ENCODE peak calls at places on chromosomes 2 and 18, in seven cellular contexts. M is GM06990, E is kidney, N is neural progenitor cell, R is K562, P is brain microvascular endothelial cell, T is cardiac muscle cell. Y is an unnamed sample. For H3K36me3, the result is how much of the 10 kb centered on the place peaks cover.

GRCh38 chr2:70367722-70368323 is 66.0 kb upstream of the FAM136A start:
- DNase-seq in M (no peak), E (no peak), N (peak), R (no peak), P (no peak), T (no peak), Y (no peak)

GRCh38 chr18:45049548-45050307 is 369.0 kb downstream of the SETBP1 start:
- DNase-seq in M (no peak), E (no peak), N (no peak), R (no peak), P (no peak), T (no peak), Y (no peak)

GRCh38 chr2:235000426-235001236 is 48.8 kb downstream of the SH3BP4 start:
- DNase-seq in M (no peak), E (peak), N (no peak), R (no peak), P (no peak), T (no peak), Y (peak)

GRCh38 chr2:217553202-217553601 is 449.6 kb downstream of the TNS1 start:
- DNase-seq in M (no peak), E (no peak), N (no peak), R (no peak), P (no peak), T (no peak), Y (no peak)

GRCh38 chr18:31497711-31498449 is at the start of gene DSG2:
- DNase-seq in M (peak), E (peak), N (peak), R (peak), P (no peak), T (peak), Y (peak)

GRCh38 chr2:213220967-213221603 is 63.2 kb upstream of the SPAG16 start:
- DNase-seq in M (no peak), E (no peak), N (no peak), R (no peak), P (no peak), T (no peak), Y (no peak)

GRCh38 chr2:25594991-25595390 is 78.4 kb downstream of the DTNB start:
- DNase-seq in M (no peak), E (no peak), N (no peak), R (no peak), P (no peak), T (no peak), Y (no peak)

GRCh38 chr18:35808796-35809195 is 163.7 kb upstream of the RMP24 start:
- DNase-seq in M (no peak), E (no peak), N (no peak), R (no peak), P (no peak), T (no peak), Y (no peak)

GRCh38 chr2:152962446-152962845 is 244.0 kb downstream of the ARL6IP6 start:
- DNase-seq in M (no peak), E (no peak), N (no peak), R (no peak), P (no peak), T (no peak), Y (no peak)

GRCh38 chr2:219157396-219157795 is 3.2 kb downstream of the NHEJ1 start:
- DNase-seq in M (no peak), E (no peak), N (peak), R (no peak), P (no peak), T (no peak), Y (no peak)

GRCh38 chr2:9738718-9739496 is 104.4 kb upstream of the TAF1B start:
- DNase-seq in M (peak), E (no peak), N (no peak), R (no peak), P (peak), T (no peak), Y (no peak)

GRCh38 chr18:364221-364620 is 96.4 kb upstream of the THOC1 start:
- DNase-seq in M (no peak), E (no peak), N (no peak), R (no peak), P (no peak), T (no peak), Y (no peak)

GRCh38 chr2:121888189-121888557 is 132.7 kb downstream of the TSN start:
- DNase-seq in M (no peak), E (no peak), N (no peak), R (peak), P (no peak), T (peak), Y (no peak)

GRCh38 chr2:70978388-70979357 is at the start of gene ANKRD53:
- DNase-seq in M (peak), E (peak), N (peak), R (no peak), P (no peak), T (peak), Y (no peak)

GRCh38 chr2:55587-56448 is 9.5 kb upstream of the FAM110C start:
- DNase-seq in M (no peak), E (no peak), N (no peak), R (no peak), P (no peak), T (no peak), Y (no peak)

GRCh38 chr2:58535182-58535581 is 294.1 kb upstream of the FANCL start:
- DNase-seq in M (no peak), E (no peak), N (peak), R (no peak), P (no peak), T (peak), Y (no peak)

GRCh38 chr2:159095813-159096212 is 127.4 kb downstream of the TANC1 start:
- DNase-seq in M (no peak), E (no peak), N (no peak), R (no peak), P (no peak), T (no peak), Y (no peak)

GRCh38 chr2:85390941-85391669 is 19.1 kb downstream of the CAPG start:
- DNase-seq in M (peak), E (no peak), N (peak), R (peak), P (no peak), T (peak), Y (peak)

GRCh38 chr18:64017870-64018269 is 48.0 kb downstream of the SERPINB8 start:
- DNase-seq in M (no peak), E (no peak), N (peak), R (no peak), P (no peak), T (peak), Y (no peak)

GRCh38 chr2:191636235-191636543 is 41.7 kb upstream of the NABP1 start:
- DNase-seq in M (no peak), E (no peak), N (no peak), R (no peak), P (peak), T (no peak), Y (no peak)

GRCh38 chr2:45698538-45698937 is 47.1 kb downstream of the PRKCE start:
- DNase-seq in M (no peak), E (no peak), N (no peak), R (no peak), P (no peak), T (no peak), Y (peak)

GRCh38 chr2:1153959-1154358 is 203.3 kb downstream of the SNTG2 start:
- DNase-seq in M (no peak), E (no peak), N (no peak), R (no peak), P (no peak), T (no peak), Y (no peak)

GRCh38 chr2:231717281-231718180 is 9.2 kb downstream of the PTMA start:
- DNase-seq in M (peak), E (peak), N (no peak), R (peak), P (peak), T (no peak), Y (peak)

GRCh38 chr2:236857781-236858180 is 227.9 kb upstream of the COPS8 start:
- DNase-seq in M (no peak), E (no peak), N (no peak), R (no peak), P (no peak), T (no peak), Y (no peak)

GRCh38 chr2:64608867-64609228 is 44.9 kb downstream of the SERTAD2 start:
- DNase-seq in M (no peak), E (peak), N (no peak), R (no peak), P (no peak), T (no peak), Y (no peak)

GRCh38 chr2:135072125-135072997 is 20.3 kb downstream of the RAB3GAP1 start:
- DNase-seq in M (no peak), E (no peak), N (peak), R (no peak), P (no peak), T (no peak), Y (no peak)

GRCh38 chr2:23826079-23826478 is 100.8 kb downstream of the ATAD2B start:
- DNase-seq in M (no peak), E (no peak), N (no peak), R (no peak), P (no peak), T (no peak), Y (no peak)

GRCh38 chr18:27005589-27005988 is 140.1 kb upstream of the AQP4 start:
- DNase-seq in M (no peak), E (no peak), N (peak), R (no peak), P (no peak), T (peak), Y (no peak)

GRCh38 chr2:45802739-45803138 is 151.3 kb downstream of the PRKCE start:
- DNase-seq in M (no peak), E (no peak), N (no peak), R (no peak), P (no peak), T (no peak), Y (no peak)

GRCh38 chr18:22710628-22711380 is 222.3 kb upstream of the RBBP8 start:
- DNase-seq in M (no peak), E (peak), N (peak), R (no peak), P (peak), T (peak), Y (no peak)

GRCh38 chr18:9597609-9598008 is 16.8 kb downstream of the PPP4R1 start:
- DNase-seq in M (no peak), E (no peak), N (no peak), R (no peak), P (no peak), T (no peak), Y (no peak)

GRCh38 chr2:169734172-169734847 is 678 bp downstream of the KLHL23 start:
- DNase-seq in M (peak), E (no peak), N (peak), R (peak), P (no peak), T (peak), Y (peak)

GRCh38 chr2:208280933-208281332 is 14.9 kb downstream of the PIKFYVE start:
- DNase-seq in M (no peak), E (no peak), N (no peak), R (no peak), P (peak), T (no peak), Y (no peak)

GRCh38 chr18:55199291-55199963 is 240.2 kb upstream of the CCDC68 start:
- DNase-seq in M (no peak), E (no peak), N (no peak), R (no peak), P (no peak), T (no peak), Y (no peak)

GRCh38 chr2:235570966-235571692 is 77.3 kb downstream of the AGAP1 start:
- DNase-seq in M (no peak), E (no peak), N (no peak), R (no peak), P (no peak), T (no peak), Y (no peak)

GRCh38 chr2:83842421-83842820 is 616.7 kb downstream of the SUCLG1 start:
- DNase-seq in M (no peak), E (no peak), N (no peak), R (no peak), P (no peak), T (no peak), Y (no peak)

GRCh38 chr2:135791418-135792190 is 45.4 kb downstream of the LCT start:
- DNase-seq in M (no peak), E (no peak), N (no peak), R (no peak), P (no peak), T (no peak), Y (no peak)

GRCh38 chr18:6482198-6482977 is 67.7 kb upstream of the L3MBTL4 start:
- DNase-seq in M (peak), E (peak), N (peak), R (peak), P (peak), T (peak), Y (peak)

GRCh38 chr18:9890957-9891356 is 5.2 kb downstream of the TXNDC2 start:
- DNase-seq in M (no peak), E (no peak), N (no peak), R (no peak), P (no peak), T (no peak), Y (no peak)

DNA sequence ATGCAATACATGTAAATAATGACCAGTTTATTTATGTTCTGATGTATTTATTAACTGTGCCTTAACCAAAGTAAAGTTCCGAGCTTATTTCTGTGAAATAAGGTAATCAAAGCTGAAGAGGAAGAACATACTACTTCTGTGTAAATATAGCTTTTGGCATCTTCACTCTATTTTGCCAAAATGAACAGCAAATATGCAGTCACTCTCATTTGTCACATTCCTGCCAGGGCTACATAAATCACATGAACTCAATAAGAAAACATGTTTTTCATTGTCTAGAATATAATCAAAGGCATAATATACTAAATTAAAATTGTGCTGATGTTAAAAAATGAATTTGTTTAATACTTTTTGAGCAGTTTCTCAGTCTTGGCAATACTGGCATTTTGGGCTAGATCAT is 41.8 kb downstream of the CWC22 start:
- DNase-seq in M (no peak), E (no peak), N (no peak), R (no peak), P (no peak), T (no peak), Y (no peak)
- H3K36me3 ChIP-seq in M (under half), E (under half), N (under half), R (half or more), P (under half), T (half or more), Y (under half)

GRCh38 chr2:29694741-29695140 is 226.6 kb downstream of the ALK start:
- DNase-seq in M (no peak), E (no peak), N (no peak), R (no peak), P (no peak), T (no peak), Y (no peak)
- H3K4me3 ChIP-seq in M (no peak), E (no peak), N (no peak), R (no peak), P (no peak), T (no peak), Y (no peak)

DNA sequence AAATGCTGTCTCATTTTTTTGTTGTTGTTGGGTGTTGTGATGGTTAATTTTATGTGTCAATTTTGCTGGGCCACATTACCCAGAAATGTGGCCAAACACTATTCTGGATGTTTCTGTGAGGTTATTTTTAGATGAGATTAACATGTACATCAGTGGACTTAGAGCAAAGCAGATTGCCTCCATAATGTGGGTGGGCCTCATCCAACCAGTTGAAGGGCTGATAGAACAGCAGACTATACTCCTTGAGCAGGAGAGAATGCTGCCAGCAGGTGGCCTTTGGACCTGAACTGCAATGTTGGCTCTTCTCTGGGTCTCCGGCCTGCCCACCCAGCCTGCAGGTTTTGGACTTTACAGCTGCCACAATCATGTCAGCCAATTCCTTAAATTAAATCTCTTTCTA is 169.0 kb downstream of the FTCDNL1 start:
- DNase-seq in M (no peak), E (no peak), N (no peak), R (no peak), P (no peak), T (no peak), Y (no peak)
- TF ChIP-seq CTCF in M (peak), E (no peak), N (no peak), R (peak), P (no peak), T (no peak), Y (peak)

GRCh38 chr2:47169784-47170183 is 14.7 kb upstream of the STPG4 start:
- DNase-seq in M (no peak), E (no peak), N (no peak), R (no peak), P (no peak), T (no peak), Y (no peak)
- H3K36me3 ChIP-seq in M (under half), E (under half), N (under half), R (half or more), P (half or more), T (under half), Y (half or more)

GRCh38 chr18:74457043-74457742 is at the start of gene DIPK1C:
- DNase-seq in M (no peak), E (no peak), N (peak), R (no peak), P (no peak), T (peak), Y (no peak)
- H3K4me3 ChIP-seq in M (no peak), E (no peak), N (peak), R (no peak), P (peak), T (peak), Y (no peak)

DNA sequence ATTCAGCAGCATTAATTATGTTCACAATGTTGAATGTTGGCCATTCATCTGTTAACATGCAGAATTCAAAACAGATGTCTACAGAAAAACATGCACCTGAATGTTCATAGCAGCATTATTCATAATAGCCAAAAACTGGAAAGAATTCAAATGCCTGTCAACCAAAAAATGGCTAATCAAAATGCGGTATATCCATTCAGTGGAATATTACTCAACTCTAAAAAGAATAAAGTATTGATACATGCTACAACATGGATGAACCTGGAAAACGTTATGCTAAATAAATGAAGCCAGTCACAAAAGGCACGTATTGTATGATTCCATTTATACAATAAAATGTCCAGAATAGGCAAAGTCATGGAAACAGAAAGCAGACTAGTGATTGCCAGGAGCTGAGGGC is 68.0 kb downstream of the CCDC88A start:
- DNase-seq in M (no peak), E (no peak), N (no peak), R (no peak), P (no peak), T (no peak), Y (no peak)
- TF ChIP-seq CTCF in M (no peak), E (no peak), N (no peak), R (no peak), P (no peak), T (no peak), Y (no peak)

GRCh38 chr2:108866041-108866440 is 79.5 kb downstream of the CCDC138 start:
- DNase-seq in M (no peak), E (no peak), N (no peak), R (no peak), P (no peak), T (no peak), Y (no peak)
- H3K36me3 ChIP-seq in M (under half), E (under half), N (under half), R (under half), P (under half), T (under half), Y (under half)